ENCODE peak calls at places on chromosomes 3 and 15, in four cellular contexts. V, J, A and P are unnamed samples.

GRCh38 chr15:76286231-76286879 is 24.9 kb downstream of the ETFA start:
- DNase-seq in J (no peak), A (no peak), V (no peak), P (no peak)

GRCh38 chr3:70620956-70621355 is 308.5 kb upstream of the MDFIC2 start:
- DNase-seq in J (no peak), A (no peak), V (no peak), P (no peak)

GRCh38 chr3:9649791-9650521 is 651 bp downstream of the MTMR14 start:
- DNase-seq in V (no peak), A (no peak), J (no peak), P (no peak)

GRCh38 chr15:53627279-53627678 is 132.2 kb downstream of the WDR72 start:
- DNase-seq in V (peak), J (no peak), A (no peak), P (no peak)

GRCh38 chr3:136659253-136659652 is 92.9 kb downstream of the STAG1 start:
- DNase-seq in V (peak), A (peak), J (peak), P (no peak)

GRCh38 chr3:81668283-81668682 is 93.2 kb downstream of the GBE1 start:
- DNase-seq in V (no peak), J (no peak), A (no peak), P (no peak)

GRCh38 chr15:32994810-32995424 is 199.6 kb downstream of the FMN1 start:
- DNase-seq in J (peak), A (no peak), V (peak), P (no peak)

GRCh38 chr3:102400142-102400541 is 34.7 kb upstream of the ZPLD1 start:
- DNase-seq in J (peak), V (no peak), A (no peak), P (no peak)

GRCh38 chr3:69791919-69792399 is 52.7 kb downstream of the MITF start:
- DNase-seq in A (peak), V (peak), J (peak), P (no peak)

GRCh38 chr15:32107477-32108080 is 77.3 kb downstream of the CHRNA7 start:
- DNase-seq in V (no peak), A (no peak), J (no peak), P (no peak)

GRCh38 chr3:106848099-106848498 is 529.1 kb upstream of the CCDC54 start:
- DNase-seq in V (no peak), A (no peak), J (no peak), P (no peak)

DNA sequence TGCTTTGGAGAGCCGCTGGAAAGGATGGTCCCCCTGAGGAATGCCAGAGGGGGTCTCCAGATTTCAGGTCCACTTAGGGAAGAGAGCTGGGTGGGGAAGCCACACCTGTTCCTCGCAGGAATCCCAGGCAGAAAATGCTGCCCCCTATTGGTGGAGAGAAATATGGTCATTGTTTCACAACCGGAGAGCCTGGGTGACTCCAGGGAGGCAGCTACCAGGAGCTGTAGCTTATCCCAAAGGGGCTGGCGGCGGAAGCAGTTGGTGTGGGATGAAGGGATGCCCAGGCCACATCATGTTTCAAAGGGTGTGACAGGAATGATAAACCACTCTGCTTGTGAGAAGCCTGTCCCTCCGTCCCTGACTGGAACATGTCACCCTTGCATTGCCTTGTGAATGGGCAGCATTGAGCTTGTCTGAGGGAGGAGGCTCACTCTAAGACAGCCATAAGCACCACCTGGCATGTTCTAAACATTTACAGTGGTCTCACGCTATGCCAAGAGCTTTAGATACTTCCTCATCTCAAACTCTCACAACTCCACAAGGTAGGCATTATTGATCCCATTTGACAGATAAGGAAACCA is 34.5 kb downstream of the POMGNT2 start:
- DNase-seq in V (no peak), A (no peak), J (no peak), P (no peak)
- TF ChIP-seq CTCF in V (peak), A (peak), J (peak), P (peak)

DNA sequence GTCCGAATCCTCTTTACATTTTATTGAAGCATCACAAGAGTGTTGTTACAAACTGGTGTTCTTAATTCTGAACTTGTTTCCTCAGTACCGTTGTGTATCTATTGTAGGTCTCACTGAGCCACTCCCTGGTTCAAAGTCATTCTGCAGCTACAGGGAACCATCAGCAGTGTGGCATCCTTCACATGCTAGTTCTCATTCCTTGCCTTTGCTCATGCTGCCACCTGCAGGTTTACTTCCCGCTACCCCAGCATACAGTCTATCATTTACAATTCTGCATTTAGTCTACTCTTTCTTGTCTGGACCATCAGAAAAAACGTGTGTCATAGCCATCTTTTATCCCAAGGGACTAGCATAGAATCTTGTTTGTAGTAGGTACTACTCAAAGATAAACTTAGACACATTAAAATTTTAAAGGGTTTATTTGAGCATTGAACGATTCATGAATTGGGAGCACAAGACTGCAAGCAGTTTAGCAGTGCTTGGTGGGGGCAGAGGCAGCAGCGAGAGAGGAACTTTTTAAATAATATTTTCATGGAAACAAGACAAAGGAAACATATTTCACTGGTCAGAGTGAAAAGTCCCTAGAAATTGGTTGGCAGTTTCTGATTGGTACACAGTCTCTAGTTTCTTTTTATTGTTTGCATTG is 402.1 kb downstream of the CADM2 start:
- DNase-seq in J (peak), A (no peak), V (peak), P (peak)
- TF ChIP-seq CTCF in J (no peak), A (no peak), V (peak), P (peak)

GRCh38 chr15:70777156-70777926 is 14.0 kb upstream of the UACA start:
- DNase-seq in J (no peak), A (no peak), V (no peak), P (no peak)
- TF ChIP-seq CTCF in J (no peak), A (no peak), V (no peak), P (no peak)

GRCh38 chr3:12046406-12046805 is 42.2 kb downstream of the SYN2 start:
- DNase-seq in A (no peak), J (peak), V (no peak), P (peak)
- TF ChIP-seq CTCF in A (peak), J (no peak), V (peak), P (no peak)